ENCODE peak calls at places on chromosomes 3 and 15, in nine cellular contexts. Y, X, O, R, D, M, L, E and H are unnamed samples.

GRCh38 chr3:23726811-23727548 is 78.8 kb upstream of the UBE2E1 start:
- DNase-seq in M (no peak), R (no peak), Y (no peak), O (no peak), D (no peak), L (no peak), X (no peak), E (no peak), H (no peak)

GRCh38 chr3:149575213-149575961 is 82.4 kb downstream of the WWTR1 start:
- DNase-seq in O (no peak), L (peak), D (peak), M (peak), E (no peak), R (no peak), X (peak), Y (peak), H (no peak)

GRCh38 chr3:3189102-3189727 is 9.7 kb upstream of the CRBN start:
- DNase-seq in L (no peak), R (no peak), X (no peak), E (no peak), M (no peak), Y (no peak), D (no peak), O (no peak), H (no peak)

GRCh38 chr3:50160561-50160983 is 5.4 kb downstream of the SEMA3F start:
- DNase-seq in X (peak), D (peak), L (no peak), E (no peak), R (no peak), O (peak), Y (no peak), M (no peak), H (no peak)

GRCh38 chr3:172520332-172520831 is 2.8 kb downstream of the TNFSF10 start:
- DNase-seq in X (peak), E (no peak), R (peak), D (no peak), O (no peak), M (no peak), L (peak), Y (no peak), H (no peak)

GRCh38 chr3:169923189-169923588 is 11.8 kb downstream of the SAMD7 start:
- DNase-seq in E (peak), Y (no peak), D (peak), O (no peak), R (no peak), L (no peak), X (peak), M (no peak), H (no peak)

GRCh38 chr3:189082666-189083427 is 88.9 kb upstream of the TPRG1 start:
- DNase-seq in X (no peak), O (no peak), D (no peak), L (no peak), E (no peak), Y (no peak), M (no peak), R (no peak), H (no peak)

GRCh38 chr15:75032391-75032790 is 9.0 kb downstream of the PPCDC start:
- DNase-seq in L (no peak), M (no peak), Y (no peak), R (no peak), E (no peak), X (no peak), D (no peak), O (no peak), H (no peak)

GRCh38 chr15:91953432-91953831 is 99.9 kb downstream of the SLCO3A1 start:
- DNase-seq in L (no peak), E (no peak), D (no peak), O (no peak), R (no peak), X (no peak), M (no peak), Y (no peak), H (no peak)

GRCh38 chr3:185925353-185925752 is 12.5 kb downstream of the TRA2B start:
- DNase-seq in O (no peak), E (no peak), Y (no peak), D (no peak), L (no peak), R (no peak), X (no peak), M (no peak), H (no peak)

GRCh38 chr3:20043398-20043797 is 3.2 kb downstream of the KAT2B start:
- DNase-seq in L (peak), O (no peak), M (no peak), E (peak), Y (no peak), R (no peak), D (peak), X (peak), H (peak)

GRCh38 chr3:185656321-185656840 is 70.3 kb downstream of the SENP2 start:
- DNase-seq in E (no peak), Y (no peak), X (peak), R (peak), L (peak), O (no peak), D (peak), M (no peak), H (peak)

GRCh38 chr3:100299031-100299430 is 35.5 kb upstream of the NIT2 start:
- DNase-seq in O (no peak), L (no peak), M (no peak), Y (no peak), E (no peak), R (no peak), D (no peak), X (no peak), H (no peak)

GRCh38 chr3:81303326-81303725 is 458.1 kb downstream of the GBE1 start:
- DNase-seq in D (no peak), E (no peak), R (no peak), L (no peak), X (no peak), Y (no peak), M (no peak), O (no peak), H (no peak)

GRCh38 chr3:119643528-119643927 is 16.9 kb downstream of the POPDC2 start:
- DNase-seq in R (no peak), O (no peak), D (no peak), L (peak), E (no peak), Y (peak), M (no peak), X (no peak), H (no peak)

GRCh38 chr15:25903024-25903581 is 40.0 kb upstream of the ATP10A start:
- DNase-seq in R (no peak), D (no peak), M (no peak), E (no peak), X (peak), Y (no peak), O (no peak), L (peak), H (no peak)

GRCh38 chr15:93048759-93049161 is 40.3 kb downstream of the RGMA start:
- DNase-seq in E (no peak), O (no peak), D (no peak), L (no peak), M (no peak), Y (no peak), R (no peak), X (no peak), H (no peak)

GRCh38 chr3:20141841-20142240 is 44.2 kb downstream of the SGO1 start:
- DNase-seq in M (no peak), L (peak), D (peak), O (peak), R (no peak), E (no peak), Y (no peak), X (no peak), H (peak)

GRCh38 chr3:52809821-52810377 is 15.3 kb downstream of the ITIH3 start:
- DNase-seq in E (no peak), L (no peak), Y (no peak), R (no peak), X (no peak), D (no peak), O (no peak), M (no peak), H (no peak)

GRCh38 chr3:122519693-122520092 is 5.0 kb upstream of the KPNA1 start:
- DNase-seq in R (no peak), O (no peak), M (no peak), L (peak), E (no peak), X (no peak), Y (no peak), D (no peak), H (no peak)

GRCh38 chr3:24881239-24881638 is 386.6 kb upstream of the THRB start:
- DNase-seq in L (no peak), R (no peak), E (no peak), M (no peak), X (no peak), O (no peak), Y (no peak), D (no peak), H (no peak)

GRCh38 chr3:11170052-11170770 is 15.9 kb downstream of the HRH1 start:
- DNase-seq in L (no peak), X (no peak), O (no peak), E (no peak), D (no peak), R (peak), M (no peak), Y (no peak), H (no peak)

GRCh38 chr3:120275553-120276092 is 9.4 kb downstream of the GPR156 start:
- DNase-seq in E (no peak), R (no peak), M (no peak), O (no peak), Y (no peak), D (no peak), X (no peak), L (no peak), H (no peak)

GRCh38 chr3:11195201-11195600 is 40.9 kb downstream of the HRH1 start:
- DNase-seq in L (peak), E (no peak), D (no peak), M (no peak), R (no peak), Y (no peak), O (no peak), X (no peak), H (no peak)

GRCh38 chr3:140552898-140553297 is 125.0 kb upstream of the TRIM42 start:
- DNase-seq in O (no peak), M (no peak), X (peak), E (no peak), L (peak), Y (no peak), D (no peak), R (no peak), H (no peak)

GRCh38 chr3:114660124-114660523 is 366.3 kb downstream of the TIGIT start:
- DNase-seq in R (peak), M (no peak), Y (no peak), D (peak), O (no peak), E (no peak), L (peak), X (peak), H (no peak)

GRCh38 chr3:10309736-10310135 is 11.2 kb downstream of the SEC13 start:
- DNase-seq in D (no peak), L (no peak), E (no peak), R (no peak), M (no peak), O (no peak), X (no peak), Y (no peak), H (no peak)

GRCh38 chr15:77440378-77440999 is 19.8 kb downstream of the HMG20A start:
- DNase-seq in X (no peak), L (peak), Y (no peak), R (no peak), E (no peak), O (no peak), M (no peak), D (no peak), H (no peak)

GRCh38 chr3:134972836-134973455 is 177.9 kb downstream of the EPHB1 start:
- DNase-seq in O (no peak), M (no peak), L (no peak), Y (no peak), E (no peak), X (no peak), R (no peak), D (no peak), H (no peak)

GRCh38 chr3:97917813-97918536 is 54.3 kb downstream of the RIOX2 start:
- DNase-seq in M (no peak), O (no peak), D (no peak), X (no peak), L (peak), Y (no peak), R (peak), E (no peak), H (no peak)

GRCh38 chr15:31435256-31435781 is 108.7 kb downstream of the KLF13 start:
- DNase-seq in D (peak), E (peak), L (peak), M (no peak), R (peak), Y (peak), X (peak), O (peak), H (peak)

GRCh38 chr3:101784850-101785613 is 6.0 kb downstream of the NXPE3 start:
- DNase-seq in R (no peak), D (no peak), X (no peak), M (no peak), O (no peak), E (no peak), Y (no peak), L (no peak), H (no peak)

GRCh38 chr15:28977377-28978010 is 91.7 kb downstream of the APBA2 start:
- DNase-seq in R (peak), X (peak), E (no peak), D (no peak), M (peak), Y (peak), O (no peak), L (peak), H (peak)

GRCh38 chr3:99731499-99731898 is 86.2 kb upstream of the CMSS1 start:
- DNase-seq in X (no peak), Y (no peak), L (no peak), E (no peak), O (no peak), R (no peak), D (no peak), M (no peak), H (no peak)

GRCh38 chr3:152359385-152360248 is 90.9 kb downstream of the MBNL1 start:
- DNase-seq in D (no peak), M (no peak), L (peak), O (no peak), R (no peak), Y (no peak), E (no peak), X (no peak), H (no peak)

DNA sequence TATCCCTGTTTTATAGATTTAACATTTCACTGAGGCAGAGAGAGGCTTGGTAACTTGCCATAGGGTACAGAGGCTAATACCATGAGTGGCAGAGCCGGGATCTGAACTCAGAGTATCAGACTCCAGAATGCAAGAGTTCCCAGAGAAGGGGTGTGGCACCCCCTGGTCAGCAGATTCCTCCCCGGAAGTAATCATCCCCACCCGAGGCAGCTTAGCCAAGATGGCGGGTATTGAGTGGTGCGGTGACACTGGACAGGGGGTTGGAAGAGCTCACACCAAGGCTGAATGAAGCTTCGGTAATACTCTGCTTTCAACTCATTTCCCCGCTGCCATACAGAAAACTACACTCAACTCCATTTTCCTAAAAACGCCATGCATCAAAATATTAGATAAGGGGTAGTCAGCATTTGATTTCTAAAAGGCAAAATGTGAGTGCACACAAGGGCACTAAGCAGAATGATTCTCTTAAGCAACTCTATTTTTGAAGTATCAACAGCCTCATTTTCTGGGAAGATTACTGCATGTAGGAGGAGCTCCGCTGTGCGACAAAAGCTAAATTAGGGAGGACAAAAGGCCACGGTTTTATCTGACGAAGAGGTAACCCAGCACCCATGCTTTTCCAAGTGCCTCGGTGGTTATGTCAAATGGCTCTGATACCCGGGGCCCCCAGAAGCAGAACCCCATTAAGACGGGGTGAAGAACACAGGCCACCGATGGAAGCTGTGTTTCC is 166.7 kb downstream of the NUP210 start:
- DNase-seq in L (no peak), E (no peak), Y (no peak), D (no peak), R (no peak), O (no peak), X (no peak), M (no peak), H (no peak)
- H3K27ac ChIP-seq in L (no peak), E (no peak), Y (no peak), D (no peak), R (no peak), O (no peak), X (no peak), M (no peak), H (no peak)

GRCh38 chr15:79978694-79979519 is 7.9 kb upstream of the BCL2A1 start:
- DNase-seq in O (peak), R (peak), D (no peak), X (peak), Y (no peak), M (no peak), E (no peak), L (peak), H (no peak)
- H3K27ac ChIP-seq in O (peak), R (peak), D (no peak), X (no peak), Y (peak), M (peak), E (no peak), L (peak), H (peak)

DNA sequence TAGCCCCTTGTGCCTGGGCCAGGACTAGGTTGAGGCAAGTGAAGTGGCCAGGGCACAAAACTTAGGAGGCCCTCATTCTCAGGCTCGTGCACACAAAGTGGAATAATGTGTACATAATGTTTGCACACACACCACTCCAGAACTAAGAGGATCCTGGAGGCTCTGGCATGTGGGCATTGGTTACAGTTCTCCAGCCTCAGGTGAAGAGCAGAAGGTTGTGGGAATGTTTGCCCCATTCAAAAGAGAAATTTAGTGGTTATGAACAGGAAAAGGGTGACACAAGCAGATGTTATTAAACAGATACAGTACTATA is 31.3 kb downstream of the ASB7 start:
- DNase-seq in M (no peak), O (no peak), D (no peak), L (no peak), R (no peak), Y (no peak), X (no peak), E (no peak), H (no peak)
- H3K27ac ChIP-seq in M (no peak), O (no peak), D (no peak), L (no peak), R (no peak), Y (no peak), X (no peak), E (no peak), H (no peak)

GRCh38 chr3:187992609-187993008 is 161.3 kb upstream of the LPP start:
- DNase-seq in L (no peak), O (no peak), R (no peak), X (no peak), E (no peak), D (no peak), Y (no peak), M (no peak), H (no peak)

GRCh38 chr3:187997490-187997889 is 156.5 kb upstream of the LPP start:
- DNase-seq in D (no peak), O (no peak), X (no peak), Y (no peak), L (peak), R (no peak), E (no peak), M (no peak), H (no peak)

GRCh38 chr3:187996609-187997008 is 157.3 kb upstream of the LPP start:
- DNase-seq in D (no peak), E (no peak), Y (no peak), M (no peak), R (no peak), L (no peak), X (no peak), O (no peak), H (no peak)

GRCh38 chr3:187997946-187998561 is 155.9 kb upstream of the LPP start:
- DNase-seq in D (no peak), E (no peak), X (no peak), R (no peak), L (no peak), Y (no peak), M (no peak), O (no peak), H (no peak)

GRCh38 chr3:187994221-187995085 is 159.5 kb upstream of the LPP start:
- DNase-seq in Y (no peak), D (no peak), X (no peak), M (no peak), L (peak), R (peak), E (no peak), O (no peak), H (no peak)
- H3K27ac ChIP-seq in Y (no peak), D (no peak), X (no peak), M (no peak), L (peak), R (no peak), E (no peak), O (no peak), H (no peak)

DNA sequence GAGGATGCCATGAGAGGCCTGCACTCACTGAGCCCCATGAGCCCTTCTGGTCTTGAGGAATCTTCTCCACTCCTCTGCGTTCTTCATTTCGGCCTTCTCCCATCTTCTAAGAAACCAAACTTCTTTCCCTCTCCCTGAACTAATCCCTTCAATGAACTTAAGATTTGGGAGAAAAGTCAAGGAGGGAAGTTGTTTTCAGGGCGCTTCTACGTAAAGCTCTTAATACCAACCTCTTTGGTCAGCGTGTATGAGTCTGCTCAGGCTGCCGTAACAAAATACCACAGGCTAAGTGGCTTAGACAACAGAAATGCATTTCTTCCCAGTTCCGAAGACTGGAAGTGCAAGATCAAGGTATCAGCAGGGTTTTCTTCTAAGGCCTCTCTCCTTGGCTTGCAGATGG is 13.8 kb upstream of the PSMD6 start:
- DNase-seq in M (no peak), Y (no peak), O (no peak), X (no peak), L (no peak), R (no peak), D (no peak), E (no peak), H (no peak)
- H3K27ac ChIP-seq in M (no peak), Y (peak), O (no peak), X (no peak), L (no peak), R (no peak), D (no peak), E (no peak), H (no peak)